ENCODE peak calls at places on chromosomes 13 and 19, in four cellular contexts. N, Q, I and U are unnamed samples.

GRCh38 chr13:47639716-47640447 is 361.2 kb downstream of the SUCLA2 start:
- DNase-seq in N (no peak), Q (no peak), I (no peak), U (no peak)

GRCh38 chr13:77857810-77858209 is 60.8 kb downstream of the EDNRB start:
- DNase-seq in N (no peak), Q (no peak), I (no peak), U (no peak)

GRCh38 chr19:47330466-47330869 is 1.5 kb upstream of the C5AR2 start:
- DNase-seq in N (no peak), Q (no peak), I (no peak), U (no peak)

GRCh38 chr19:38736036-38736412 is 8.2 kb downstream of the CAPN12 start:
- DNase-seq in N (peak), Q (peak), I (peak), U (peak)

GRCh38 chr19:48378194-48378570 is 13.2 kb downstream of the KDELR1 start:
- DNase-seq in N (no peak), Q (no peak), I (no peak), U (no peak)

GRCh38 chr13:110210604-110210985 is 96.4 kb downstream of the COL4A1 start:
- DNase-seq in N (no peak), Q (no peak), I (no peak), U (no peak)

GRCh38 chr19:16985403-16985802 is 41.2 kb downstream of the CPAMD8 start:
- DNase-seq in N (no peak), Q (no peak), I (no peak), U (no peak)

GRCh38 chr19:50817941-50818858 is 5.4 kb downstream of the KLK1 start:
- DNase-seq in N (peak), Q (peak), I (no peak), U (peak)

GRCh38 chr19:6023085-6023682 is 45.2 kb upstream of the RANBP3 start:
- DNase-seq in N (no peak), Q (no peak), I (no peak), U (no peak)

GRCh38 chr19:49744946-49745381 is 18.1 kb downstream of the TSKS start:
- DNase-seq in N (no peak), Q (no peak), I (no peak), U (no peak)

GRCh38 chr19:30073152-30074000 is 131.3 kb downstream of the URI1 start:
- DNase-seq in N (no peak), Q (peak), I (no peak), U (no peak)

GRCh38 chr13:48571121-48571901 is 38.4 kb upstream of the RCBTB2 start:
- DNase-seq in N (no peak), Q (no peak), I (no peak), U (peak)

GRCh38 chr19:43700368-43701015 is 15.4 kb upstream of the IRGC start:
- DNase-seq in N (no peak), Q (peak), I (no peak), U (no peak)

GRCh38 chr13:74132768-74133656 is 1.2 kb downstream of the KLF12 start:
- DNase-seq in N (no peak), Q (peak), I (peak), U (peak)

GRCh38 chr19:3556978-3557460 is 367 bp downstream of the MFSD12 start:
- DNase-seq in N (peak), Q (peak), I (peak), U (peak)

GRCh38 chr19:33448159-33448516 is 73.5 kb downstream of the PEPD start:
- DNase-seq in N (no peak), Q (no peak), I (no peak), U (no peak)

GRCh38 chr13:41568143-41568989 is 111.0 kb downstream of the RGCC start:
- DNase-seq in N (no peak), Q (no peak), I (no peak), U (no peak)

GRCh38 chr13:50131998-50132936 is 117.0 kb downstream of the KCNRG start:
- DNase-seq in N (no peak), Q (no peak), I (no peak), U (no peak)

GRCh38 chr19:14476663-14477401 is 1.7 kb upstream of the PTGER1 start:
- DNase-seq in N (peak), Q (peak), I (peak), U (no peak)

GRCh38 chr13:85108356-85108755 is 690.9 kb downstream of the SLITRK6 start:
- DNase-seq in N (no peak), Q (no peak), I (no peak), U (no peak)

GRCh38 chr13:45393941-45394570 is 24.1 kb downstream of the SLC25A30 start:
- DNase-seq in N (peak), Q (peak), I (no peak), U (peak)

GRCh38 chr13:99371956-99372355 is 64.8 kb upstream of the GPR183 start:
- DNase-seq in N (no peak), Q (no peak), I (peak), U (no peak)

GRCh38 chr19:8699908-8700307 is 1.3 kb upstream of the ACTL9 start:
- DNase-seq in N (no peak), Q (no peak), I (no peak), U (no peak)